ENCODE peak calls at places on chromosomes 12 and 14, in nine cellular contexts. Y is AG09309; G is hippocampal formation; Q is RWPE2; E is activated CD8-positive, alpha-beta T cell treated with anti-CD3 and anti-CD28 coated beads, Interleukin-2, amount 10 ng/mL, durations not matched to agents 7 days and 5 days; C is neural progenitor cell; J is C1 segment of cervical spinal cord; N is fibroblast of villous mesenchyme; L is ovary. I is an unnamed sample.

GRCh38 chr12:11649413-11650278 is at the start of gene ETV6:
- DNase-seq in Y (peak; percentile 69), G (peak; percentile 75), Q (no peak), E (peak; percentile 77), C (peak; percentile 80), J (peak; percentile 68), N (peak; percentile 94), L (peak; percentile 70), I (peak; percentile 57)

GRCh38 chr12:93521225-93521854 is 51.1 kb upstream of the SOCS2 start:
- DNase-seq in Y (no peak), G (no peak), Q (no peak), E (no peak), C (peak; percentile 21), J (no peak), N (no peak), L (no peak), I (no peak)

GRCh38 chr12:4252595-4252994 is 21.0 kb upstream of the CCND2 start:
- DNase-seq in Y (no peak), G (no peak), Q (no peak), E (no peak), C (peak; percentile 74), J (no peak), N (no peak), L (no peak), I (no peak)

GRCh38 chr12:21992823-21993222 is 51.6 kb upstream of the ABCC9 start:
- DNase-seq in Y (no peak), G (no peak), Q (no peak), E (no peak), C (no peak), J (no peak), N (peak; percentile 13), L (no peak), I (peak; percentile 64)

GRCh38 chr12:30792648-30793499 is 38.1 kb upstream of the CAPRIN2 start:
- DNase-seq in Y (no peak), G (no peak), Q (no peak), E (no peak), C (peak; percentile 2), J (no peak), N (peak; percentile 66), L (no peak), I (no peak)

GRCh38 chr12:10385181-10385613 is 4.6 kb downstream of the KLRK1 start:
- DNase-seq in Y (peak; percentile 73), G (no peak), Q (no peak), E (no peak), C (no peak), J (no peak), N (peak; percentile 89), L (no peak), I (no peak)

GRCh38 chr14:81245771-81246170 is 25.0 kb upstream of the GTF2A1 start:
- DNase-seq in Y (no peak), G (no peak), Q (no peak), E (no peak), C (no peak), J (no peak), N (no peak), L (no peak), I (no peak)

GRCh38 chr12:4082809-4083447 is 190.6 kb upstream of the CCND2 start:
- DNase-seq in Y (no peak), G (no peak), Q (no peak), E (no peak), C (no peak), J (no peak), N (no peak), L (no peak), I (no peak)

GRCh38 chr12:132367852-132368251 is 38.5 kb upstream of the GALNT9 start:
- DNase-seq in Y (no peak), G (no peak), Q (peak; percentile 49), E (no peak), C (no peak), J (no peak), N (no peak), L (no peak), I (no peak)

GRCh38 chr12:76563061-76563460 is 3.5 kb upstream of the OSBPL8 start:
- DNase-seq in Y (no peak), G (no peak), Q (no peak), E (no peak), C (no peak), J (no peak), N (peak; percentile 38), L (no peak), I (no peak)

GRCh38 chr12:129393357-129393937 is 510.4 kb downstream of the TMEM132D start:
- DNase-seq in Y (no peak), G (no peak), Q (no peak), E (no peak), C (no peak), J (no peak), N (no peak), L (no peak), I (no peak)

GRCh38 chr12:48379784-48380183 is 29.1 kb upstream of the ZNF641 start:
- DNase-seq in Y (no peak), G (no peak), Q (no peak), E (no peak), C (no peak), J (no peak), N (peak; percentile 19), L (no peak), I (no peak)

GRCh38 chr12:110104188-110104969 is 19.8 kb upstream of the IFT81 start:
- DNase-seq in Y (no peak), G (no peak), Q (no peak), E (no peak), C (no peak), J (no peak), N (peak; percentile 69), L (no peak), I (no peak)

GRCh38 chr12:74890237-74890599 is 319.4 kb downstream of the KCNC2 start:
- DNase-seq in Y (peak; percentile 20), G (no peak), Q (no peak), E (no peak), C (no peak), J (no peak), N (peak; percentile 70), L (no peak), I (no peak)

GRCh38 chr12:46406352-46407027 is 33.9 kb upstream of the SLC38A2 start:
- DNase-seq in Y (no peak), G (no peak), Q (no peak), E (no peak), C (no peak), J (no peak), N (peak; percentile 41), L (no peak), I (no peak)

GRCh38 chr12:118060301-118061010 is 523 bp downstream of the WSB2 start:
- DNase-seq in Y (no peak), G (peak; percentile 20), Q (no peak), E (peak; percentile 40), C (peak; percentile 49), J (peak; percentile 50), N (peak; percentile 54), L (peak; percentile 53), I (no peak)

I was measured in CMK.